ENCODE peak calls at places on chromosomes 2 and 18, in ten cellular contexts. Z is MM.1S, M is upper lobe of right lung, G is stomach, W is uterus, D is left ventricle myocardium inferior, B is lung, I is astrocyte, F is fibroblast of lung, K is esophagus muscularis mucosa. Y is an unnamed sample. For H3K36me3, the result is how much of the 10 kb centered on the place peaks cover.

GRCh38 chr2:228181098-228182019 is at the start of gene SPHKAP:
- DNase-seq in Z (no peak), M (no peak), G (no peak), W (no peak), D (peak), B (no peak), I (no peak), F (peak), K (no peak), Y (no peak)

GRCh38 chr2:72940786-72941185 is 23.5 kb downstream of the EMX1 start:
- DNase-seq in Z (no peak), M (no peak), G (no peak), W (no peak), D (no peak), B (no peak), I (peak), F (peak), K (no peak), Y (no peak)

GRCh38 chr2:10407841-10408648 is 40.1 kb downstream of the ODC1 start:
- DNase-seq in Z (peak), M (peak), G (peak), W (peak), D (no peak), B (peak), I (peak), F (peak), K (peak), Y (peak)

GRCh38 chr2:166170356-166170755 is 42.5 kb upstream of the SCN1A start:
- DNase-seq in Z (no peak), M (no peak), G (no peak), W (no peak), D (no peak), B (no peak), I (peak), F (peak), K (no peak), Y (no peak)

GRCh38 chr2:75772908-75773630 is 62.4 kb upstream of the GCFC2 start:
- DNase-seq in Z (no peak), M (no peak), G (no peak), W (no peak), D (no peak), B (no peak), I (no peak), F (no peak), K (no peak), Y (no peak)

GRCh38 chr2:132923787-132924186 is 253.8 kb upstream of the LYPD1 start:
- DNase-seq in Z (no peak), M (no peak), G (no peak), W (peak), D (no peak), B (no peak), I (peak), F (peak), K (no peak), Y (no peak)

GRCh38 chr2:101736861-101737291 is 39.4 kb downstream of the MAP4K4 start:
- DNase-seq in Z (no peak), M (no peak), G (no peak), W (no peak), D (no peak), B (no peak), I (peak), F (peak), K (no peak), Y (peak)

GRCh38 chr18:35478520-35479435 is 19.0 kb downstream of the INO80C start:
- DNase-seq in Z (no peak), M (no peak), G (peak), W (no peak), D (no peak), B (no peak), I (peak), F (peak), K (no peak), Y (peak)

GRCh38 chr2:159612255-159612901 is 4.0 kb downstream of the BAZ2B start:
- DNase-seq in Z (no peak), M (no peak), G (no peak), W (no peak), D (no peak), B (no peak), I (no peak), F (peak), K (no peak), Y (no peak)

GRCh38 chr2:98763209-98763951 is 32.4 kb upstream of the MGAT4A start:
- DNase-seq in Z (no peak), M (no peak), G (no peak), W (no peak), D (no peak), B (no peak), I (no peak), F (no peak), K (no peak), Y (no peak)

GRCh38 chr18:33201509-33201926 is 239.0 kb downstream of the CCDC178 start:
- DNase-seq in Z (peak), M (no peak), G (no peak), W (no peak), D (no peak), B (no peak), I (peak), F (peak), K (no peak), Y (no peak)

GRCh38 chr2:37610638-37611289 is 60.7 kb downstream of the CDC42EP3 start:
- DNase-seq in Z (no peak), M (no peak), G (no peak), W (peak), D (no peak), B (no peak), I (peak), F (no peak), K (no peak), Y (no peak)

GRCh38 chr2:37786854-37787253 is 115.4 kb upstream of the CDC42EP3 start:
- DNase-seq in Z (no peak), M (no peak), G (no peak), W (no peak), D (no peak), B (no peak), I (no peak), F (no peak), K (no peak), Y (peak)

GRCh38 chr2:240030379-240031094 is at the start of gene OR6B2:
- DNase-seq in Z (no peak), M (no peak), G (no peak), W (no peak), D (no peak), B (no peak), I (no peak), F (no peak), K (no peak), Y (no peak)

GRCh38 chr2:61193670-61194561 is 31.9 kb downstream of the C2orf74 start:
- DNase-seq in Z (no peak), M (no peak), G (no peak), W (no peak), D (no peak), B (no peak), I (no peak), F (no peak), K (no peak), Y (no peak)

GRCh38 chr18:30683836-30684235 is 358.7 kb downstream of the DSC3 start:
- DNase-seq in Z (no peak), M (no peak), G (no peak), W (no peak), D (no peak), B (no peak), I (no peak), F (no peak), K (no peak), Y (no peak)

GRCh38 chr2:36672199-36672598 is 24.3 kb upstream of the VIT start:
- DNase-seq in Z (peak), M (no peak), G (no peak), W (no peak), D (no peak), B (no peak), I (peak), F (peak), K (no peak), Y (no peak)

GRCh38 chr2:100241236-100241635 is 81.1 kb downstream of the LONRF2 start:
- DNase-seq in Z (no peak), M (no peak), G (no peak), W (no peak), D (no peak), B (no peak), I (no peak), F (no peak), K (no peak), Y (no peak)

GRCh38 chr2:107719781-107720180 is 106.9 kb upstream of the RGPD4 start:
- DNase-seq in Z (no peak), M (no peak), G (no peak), W (no peak), D (no peak), B (no peak), I (no peak), F (no peak), K (no peak), Y (no peak)

GRCh38 chr2:217954051-217954450 is 48.7 kb downstream of the TNS1 start:
- DNase-seq in Z (no peak), M (peak), G (no peak), W (peak), D (no peak), B (no peak), I (no peak), F (no peak), K (no peak), Y (no peak)

GRCh38 chr2:166610180-166610919 is 116.3 kb upstream of the SCN7A start:
- DNase-seq in Z (no peak), M (peak), G (no peak), W (no peak), D (no peak), B (no peak), I (no peak), F (no peak), K (no peak), Y (no peak)

GRCh38 chr2:129092871-129093385 is 774.3 kb upstream of the HS6ST1 start:
- DNase-seq in Z (no peak), M (no peak), G (no peak), W (no peak), D (no peak), B (no peak), I (no peak), F (no peak), K (no peak), Y (no peak)

GRCh38 chr2:42840141-42840540 is 47.8 kb upstream of the HAAO start:
- DNase-seq in Z (no peak), M (peak), G (no peak), W (peak), D (no peak), B (no peak), I (no peak), F (no peak), K (no peak), Y (no peak)
- TF ChIP-seq CTCF in Z (no peak), M (no peak), G (no peak), W (no peak), D (no peak), B (no peak), I (no peak), F (no peak), K (no peak), Y (no peak)

GRCh38 chr2:71690876-71691275 is 237.5 kb downstream of the DYSF start:
- DNase-seq in Z (no peak), M (peak), G (no peak), W (no peak), D (no peak), B (no peak), I (no peak), F (no peak), K (no peak), Y (no peak)
- H3K27ac ChIP-seq in Z (no peak), M (no peak), G (no peak), W (no peak), D (no peak), B (no peak), I (no peak), F (no peak), K (no peak), Y (no peak)

GRCh38 chr2:238251986-238252385 is 12.1 kb upstream of the HES6 start:
- DNase-seq in Z (no peak), M (no peak), G (no peak), W (no peak), D (no peak), B (no peak), I (no peak), F (no peak), K (no peak), Y (no peak)
- H3K36me3 ChIP-seq in Z (under half), M (half or more), G (half or more), W (under half), D (half or more), B (half or more), I (under half), F (under half), K (half or more), Y (under half)

GRCh38 chr18:10490401-10491289 is 35.2 kb upstream of the NAPG start:
- DNase-seq in Z (peak), M (no peak), G (no peak), W (no peak), D (no peak), B (no peak), I (no peak), F (no peak), K (no peak), Y (no peak)
- TF ChIP-seq CTCF in Z (peak), M (peak), G (no peak), W (no peak), D (peak), B (no peak), I (no peak), F (no peak), K (no peak), Y (no peak)

Y was measured in keratinocyte.